ENCODE peak calls at places on chromosomes 13 and 19, in four cellular contexts. Q is left ventricle myocardium inferior, C is choroid plexus epithelial cell, B is astrocyte of the cerebellum. A is an unnamed sample.

GRCh38 chr13:98541701-98542203 is 35.2 kb downstream of the STK24 start:
- DNase-seq in Q (no peak), B (no peak), C (no peak), A (no peak)

GRCh38 chr13:51614350-51614786 is 30.1 kb downstream of the WDFY2 start:
- DNase-seq in C (no peak), Q (no peak), B (no peak), A (peak)

GRCh38 chr19:53868091-53868891 is 608 bp downstream of the MYADM start:
- DNase-seq in Q (peak), C (peak), B (no peak), A (peak)

GRCh38 chr19:15136234-15136954 is 29.2 kb downstream of the SYDE1 start:
- DNase-seq in B (no peak), Q (no peak), C (peak), A (no peak)

GRCh38 chr13:110282316-110282841 is 24.6 kb downstream of the COL4A1 start:
- DNase-seq in C (no peak), Q (no peak), B (no peak), A (no peak)

GRCh38 chr19:28633223-28634030 is 579.5 kb downstream of the UQCRFS1 start:
- DNase-seq in C (peak), Q (no peak), B (peak), A (no peak)

GRCh38 chr19:18450934-18451836 is 13.3 kb upstream of the ISYNA1 start:
- DNase-seq in C (peak), B (no peak), Q (peak), A (peak)

GRCh38 chr13:94168784-94169512 is 310.5 kb downstream of the DCT start:
- DNase-seq in C (peak), Q (no peak), B (no peak), A (no peak)

GRCh38 chr13:97495678-97496077 is 61.7 kb downstream of the RAP2A start:
- DNase-seq in B (no peak), Q (no peak), C (no peak), A (no peak)

GRCh38 chr19:16938211-16938610 is 49.4 kb downstream of the F2RL3 start:
- DNase-seq in B (no peak), Q (no peak), C (no peak), A (no peak)

GRCh38 chr13:71860547-71861131 is 6.4 kb downstream of the DACH1 start:
- DNase-seq in Q (no peak), C (no peak), B (no peak), A (no peak)

GRCh38 chr19:50658438-50659317 is 9.4 kb downstream of the C19orf81 start:
- DNase-seq in C (peak), Q (peak), B (no peak), A (no peak)
- H3K4me3 ChIP-seq in C (peak), Q (peak), B (no peak), A (peak)

DNA sequence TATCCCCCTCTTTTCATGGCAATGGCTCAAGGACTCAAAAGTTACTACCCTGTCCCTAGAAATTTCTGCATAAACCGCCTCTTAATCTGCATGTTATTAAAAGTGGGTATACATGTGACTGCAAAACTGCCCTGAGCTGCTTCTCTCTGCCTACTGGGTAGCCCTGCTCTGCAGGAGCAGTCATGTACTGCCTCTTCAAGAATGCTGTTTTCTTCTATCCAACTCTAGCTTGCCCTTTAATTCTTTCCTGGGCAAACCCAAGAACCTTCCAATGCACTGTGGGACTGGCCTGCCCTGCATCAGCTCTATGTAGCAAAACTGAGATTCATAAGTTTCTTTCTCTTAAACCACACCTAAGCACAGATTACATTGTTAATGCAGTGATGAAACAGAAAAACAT is 669.7 kb upstream of the PCDH20 start:
- DNase-seq in B (no peak), C (no peak), Q (no peak), A (no peak)
- H3K4me3 ChIP-seq in B (no peak), C (no peak), Q (no peak), A (no peak)

DNA sequence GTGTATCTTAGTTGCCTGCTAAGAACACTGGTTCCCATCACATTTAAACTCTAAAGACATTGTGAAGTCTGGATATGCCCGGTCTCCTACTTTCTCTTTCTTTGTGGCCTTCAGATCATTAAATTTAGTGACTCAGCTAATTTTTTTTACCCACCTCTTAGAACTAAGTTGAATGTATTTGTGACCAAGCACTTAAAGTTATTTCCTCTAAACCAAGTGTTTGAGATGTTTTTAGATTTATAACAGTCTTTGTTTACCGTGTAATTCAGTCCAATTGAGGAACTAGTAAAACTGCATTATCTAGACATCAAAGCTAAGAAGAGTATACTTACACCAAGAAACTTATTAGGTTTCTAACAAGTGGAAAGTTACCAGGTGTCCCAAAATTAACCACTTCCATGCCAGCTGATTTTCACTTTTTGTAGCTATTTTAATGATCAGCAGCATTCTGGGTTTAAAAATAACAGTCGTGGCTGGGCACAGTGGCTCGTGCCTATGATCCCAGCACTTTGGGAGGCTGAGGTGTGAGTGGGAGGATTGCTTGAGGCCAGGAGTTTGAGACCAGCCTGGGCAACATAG is 53.1 kb downstream of the ARHGAP35 start:
- DNase-seq in B (no peak), Q (no peak), C (peak), A (no peak)
- H3K4me3 ChIP-seq in B (no peak), Q (no peak), C (no peak), A (no peak)

DNA sequence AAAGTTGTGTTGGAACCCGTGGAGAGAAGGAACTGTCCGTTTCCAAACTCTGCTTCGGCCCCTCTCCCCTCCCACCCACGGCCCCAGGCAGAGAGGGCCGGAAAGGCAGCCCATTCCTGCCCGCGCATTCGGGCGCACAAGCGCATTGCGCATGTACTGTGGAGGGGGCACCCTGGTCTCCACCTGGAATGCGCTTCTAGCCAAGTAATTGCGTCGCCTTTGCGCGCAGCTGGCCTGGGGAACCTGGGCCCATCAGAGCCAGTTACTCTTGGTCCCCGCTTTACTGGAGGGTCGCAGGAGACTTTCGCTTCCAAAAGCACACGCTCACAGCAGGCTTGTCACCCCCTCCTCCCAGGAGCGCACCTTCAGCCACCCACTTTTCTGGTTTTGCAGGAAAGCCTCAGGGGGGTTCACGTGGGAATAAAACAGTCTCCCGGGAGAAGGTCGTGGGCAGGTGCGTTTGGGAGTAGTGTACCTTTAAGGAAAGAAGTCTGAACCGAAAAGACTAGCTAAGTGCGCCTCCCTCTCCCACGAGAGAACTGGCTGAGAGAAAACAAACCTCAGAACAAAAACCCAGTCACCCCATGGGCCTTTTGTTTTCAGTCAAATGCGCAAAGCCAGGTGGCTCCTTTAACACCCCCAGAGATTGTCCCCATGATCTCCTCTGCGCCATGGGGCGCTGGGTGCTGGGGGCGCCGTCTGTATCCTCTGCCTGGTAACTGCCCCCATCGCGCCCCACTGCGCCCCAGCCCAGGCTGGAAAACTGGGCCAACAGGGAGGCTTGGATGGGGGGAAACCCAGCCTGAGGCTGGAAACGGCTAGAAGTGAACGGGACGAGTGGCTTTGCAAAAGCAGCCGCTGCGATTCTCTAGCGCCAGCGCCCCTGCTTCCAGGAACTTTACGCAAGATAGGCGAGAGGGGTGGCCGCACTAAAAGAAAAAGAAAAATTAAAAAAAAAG is 28.5 kb downstream of the GSX1 start:
- DNase-seq in B (no peak), C (peak), Q (no peak), A (no peak)
- H3K4me3 ChIP-seq in B (no peak), C (no peak), Q (no peak), A (no peak)